ENCODE peak calls at places on chromosome 9, in eight cellular contexts. H, B, N, E, P, Y, X and Z are unnamed samples.

GRCh38 chr9:87708989-87709706 is 16.8 kb upstream of the CTSL start:
- ATAC-seq in H (peak; percentile 61), B (no peak), N (peak; percentile 66), E (no peak), P (no peak), Y (peak; percentile 53), X (peak; percentile 70), Z (no peak)

GRCh38 chr9:89903076-89903475 is 298.3 kb downstream of the GADD45G start:
- ATAC-seq in H (no peak), B (no peak), N (no peak), E (no peak), P (no peak), Y (no peak), X (no peak), Z (no peak)

GRCh38 chr9:137114220-137114612 is 317 bp downstream of the DPP7 start:
- ATAC-seq in H (peak; percentile 10), B (no peak), N (no peak), E (no peak), P (peak; percentile 12), Y (peak; percentile 6), X (peak; percentile 15), Z (peak; percentile 40)

GRCh38 chr9:134612715-134613114 is 28.9 kb upstream of the COL5A1 start:
- ATAC-seq in H (no peak), B (no peak), N (no peak), E (no peak), P (no peak), Y (no peak), X (no peak), Z (no peak)

GRCh38 chr9:93205045-93205768 is 21.3 kb downstream of the WNK2 start:
- ATAC-seq in H (no peak), B (peak; percentile 81), N (no peak), E (no peak), P (no peak), Y (peak; percentile 40), X (no peak), Z (peak; percentile 39)

GRCh38 chr9:85554349-85554748 is 187.4 kb downstream of the AGTPBP1 start:
- ATAC-seq in H (no peak), B (no peak), N (no peak), E (no peak), P (no peak), Y (peak; percentile 71), X (no peak), Z (no peak)

GRCh38 chr9:116605060-116605459 is 82.0 kb upstream of the TRIM32 start:
- ATAC-seq in H (no peak), B (no peak), N (no peak), E (no peak), P (no peak), Y (no peak), X (no peak), Z (no peak)

GRCh38 chr9:89079421-89079820 is 88.2 kb downstream of the S1PR3 start:
- ATAC-seq in H (no peak), B (no peak), N (no peak), E (no peak), P (no peak), Y (no peak), X (no peak), Z (no peak)

GRCh38 chr9:18800579-18800978 is 232.4 kb downstream of the SAXO1 start:
- ATAC-seq in H (no peak), B (no peak), N (no peak), E (no peak), P (no peak), Y (no peak), X (no peak), Z (no peak)

GRCh38 chr9:85453850-85454249 is 287.9 kb downstream of the AGTPBP1 start:
- ATAC-seq in H (no peak), B (peak; percentile 63), N (no peak), E (no peak), P (no peak), Y (no peak), X (no peak), Z (no peak)

GRCh38 chr9:14671327-14671840 is 21.8 kb downstream of the ZDHHC21 start:
- ATAC-seq in H (peak; percentile 33), B (no peak), N (no peak), E (no peak), P (no peak), Y (no peak), X (no peak), Z (no peak)

GRCh38 chr9:37445832-37446231 is 19.4 kb downstream of the ZBTB5 start:
- ATAC-seq in H (no peak), B (no peak), N (no peak), E (no peak), P (no peak), Y (no peak), X (no peak), Z (no peak)

GRCh38 chr9:37011530-37011929 is 22.5 kb downstream of the PAX5 start:
- ATAC-seq in H (no peak), B (no peak), N (no peak), E (no peak), P (no peak), Y (peak; percentile 76), X (no peak), Z (peak; percentile 44)

GRCh38 chr9:119005162-119005561 is 364.1 kb downstream of the BRINP1 start:
- ATAC-seq in H (no peak), B (peak; percentile 10), N (no peak), E (no peak), P (no peak), Y (no peak), X (no peak), Z (no peak)

GRCh38 chr9:76667521-76667957 is 96.7 kb upstream of the PCA3 start:
- ATAC-seq in H (no peak), B (no peak), N (no peak), E (no peak), P (no peak), Y (no peak), X (no peak), Z (no peak)

GRCh38 chr9:97854696-97855485 is 1.9 kb downstream of the FOXE1 start:
- ATAC-seq in H (no peak), B (no peak), N (no peak), E (no peak), P (no peak), Y (no peak), X (no peak), Z (no peak)

GRCh38 chr9:10855847-10856246 is 243.0 kb upstream of the PTPRD start:
- ATAC-seq in H (no peak), B (no peak), N (no peak), E (no peak), P (no peak), Y (no peak), X (no peak), Z (no peak)

GRCh38 chr9:134025606-134026541 is 593 bp downstream of the BRD3OS start:
- ATAC-seq in H (peak; percentile 27), B (peak; percentile 21), N (peak; percentile 42), E (peak; percentile 29), P (peak; percentile 3), Y (peak; percentile 70), X (peak; percentile 39), Z (peak; percentile 62)

GRCh38 chr9:116656977-116657376 is 30.1 kb upstream of the TRIM32 start:
- ATAC-seq in H (no peak), B (no peak), N (no peak), E (no peak), P (no peak), Y (no peak), X (no peak), Z (no peak)

GRCh38 chr9:117677578-117677977 is 26.6 kb upstream of the TLR4 start:
- ATAC-seq in H (no peak), B (no peak), N (no peak), E (no peak), P (no peak), Y (peak; percentile 30), X (no peak), Z (no peak)

GRCh38 chr9:84513473-84513872 is 156.1 kb upstream of the NTRK2 start:
- ATAC-seq in H (no peak), B (no peak), N (no peak), E (no peak), P (no peak), Y (no peak), X (no peak), Z (no peak)

GRCh38 chr9:34252670-34253459 is 74.0 kb downstream of the UBAP1 start:
- ATAC-seq in H (peak; percentile 44), B (peak; percentile 75), N (no peak), E (no peak), P (peak; percentile 66), Y (peak; percentile 94), X (peak; percentile 70), Z (peak; percentile 63)

GRCh38 chr9:129351642-129352151 is 173.6 kb upstream of the IER5L start:
- ATAC-seq in H (no peak), B (peak; percentile 40), N (no peak), E (no peak), P (no peak), Y (no peak), X (no peak), Z (no peak)

GRCh38 chr9:133812941-133813748 is 75.0 kb upstream of the SARDH start:
- ATAC-seq in H (no peak), B (no peak), N (no peak), E (no peak), P (no peak), Y (no peak), X (no peak), Z (peak; percentile 52)

GRCh38 chr9:117704024-117704575 is at the start of gene TLR4:
- ATAC-seq in H (peak; percentile 65), B (peak; percentile 83), N (peak; percentile 52), E (no peak), P (peak; percentile 91), Y (peak; percentile 99), X (peak; percentile 69), Z (peak; percentile 99)

GRCh38 chr9:33295571-33295970 is 5.3 kb downstream of the NFX1 start:
- ATAC-seq in H (peak; percentile 54), B (no peak), N (peak; percentile 30), E (no peak), P (no peak), Y (peak; percentile 60), X (no peak), Z (peak; percentile 43)

GRCh38 chr9:111997831-111998230 is 101.2 kb downstream of the UGCG start:
- ATAC-seq in H (no peak), B (no peak), N (no peak), E (no peak), P (no peak), Y (no peak), X (no peak), Z (no peak)

GRCh38 chr9:113416149-113416726 is 5.7 kb downstream of the C9orf43 start:
- ATAC-seq in H (no peak), B (no peak), N (no peak), E (no peak), P (peak; percentile 69), Y (peak; percentile 99), X (peak; percentile 41), Z (peak; percentile 98)

GRCh38 chr9:116647515-116647809 is 39.6 kb upstream of the TRIM32 start:
- ATAC-seq in H (no peak), B (peak; percentile 28), N (no peak), E (no peak), P (no peak), Y (no peak), X (no peak), Z (no peak)

GRCh38 chr9:127574089-127574921 is 37.8 kb upstream of the STXBP1 start:
- ATAC-seq in H (no peak), B (no peak), N (peak; percentile 29), E (peak; percentile 28), P (peak; percentile 41), Y (no peak), X (no peak), Z (no peak)

GRCh38 chr9:125655691-125656410 is 51.2 kb downstream of the MAPKAP1 start:
- ATAC-seq in H (no peak), B (no peak), N (no peak), E (no peak), P (no peak), Y (no peak), X (no peak), Z (no peak)

GRCh38 chr9:14057347-14058077 is 256.4 kb downstream of the NFIB start:
- ATAC-seq in H (no peak), B (no peak), N (no peak), E (no peak), P (no peak), Y (no peak), X (no peak), Z (no peak)

GRCh38 chr9:112288029-112288428 is 45.4 kb downstream of the PTBP3 start:
- ATAC-seq in H (no peak), B (no peak), N (no peak), E (no peak), P (no peak), Y (no peak), X (no peak), Z (no peak)